ENCODE peak calls at places on chromosomes 16 and 17, in four cellular contexts. One of them, this sample, is unnamed.

GRCh38 chr16:5885521-5885920 is 787.9 kb upstream of the EEF2KMT start:
- DNase-seq in thoracic aorta: no peak
- DNase-seq in A549: no peak
- DNase-seq in left ventricle myocardium inferior: no peak
- DNase-seq in this sample: no peak

GRCh38 chr16:51408357-51408756 is 257.3 kb upstream of the SALL1 start:
- DNase-seq in left ventricle myocardium inferior: no peak
- DNase-seq in A549: peak; percentile 30
- DNase-seq in thoracic aorta: no peak
- DNase-seq in this sample: no peak

GRCh38 chr17:29867643-29868181 is 62.3 kb downstream of the SSH2 start:
- DNase-seq in thoracic aorta: no peak
- DNase-seq in A549: no peak
- DNase-seq in left ventricle myocardium inferior: no peak
- DNase-seq in this sample: no peak

GRCh38 chr16:31453255-31454204 is 5.8 kb upstream of the ARMC5 start:
- DNase-seq in thoracic aorta: no peak
- DNase-seq in left ventricle myocardium inferior: no peak
- DNase-seq in A549: peak; percentile 70
- DNase-seq in this sample: no peak

GRCh38 chr16:68749424-68749823 is 12.3 kb downstream of the CDH1 start:
- DNase-seq in A549: peak; percentile 35
- DNase-seq in thoracic aorta: no peak
- DNase-seq in left ventricle myocardium inferior: no peak
- DNase-seq in this sample: no peak

GRCh38 chr16:31876955-31877828 is 3.6 kb downstream of the ZNF267 start:
- DNase-seq in left ventricle myocardium inferior: no peak
- DNase-seq in A549: peak; percentile 46
- DNase-seq in thoracic aorta: no peak
- DNase-seq in this sample: no peak

GRCh38 chr17:3972281-3972731 is 8.1 kb upstream of the ATP2A3 start:
- DNase-seq in left ventricle myocardium inferior: no peak
- DNase-seq in thoracic aorta: no peak
- DNase-seq in A549: no peak
- DNase-seq in this sample: no peak

GRCh38 chr16:85172465-85173071 is 60.3 kb upstream of the CIBAR2 start:
- DNase-seq in thoracic aorta: no peak
- DNase-seq in A549: peak; percentile 62
- DNase-seq in left ventricle myocardium inferior: no peak
- DNase-seq in this sample: no peak

GRCh38 chr16:47617732-47618131 is 156.6 kb downstream of the PHKB start:
- DNase-seq in left ventricle myocardium inferior: no peak
- DNase-seq in A549: no peak
- DNase-seq in thoracic aorta: no peak
- DNase-seq in this sample: no peak

GRCh38 chr17:20226814-20227482 is 217.8 kb downstream of the SPECC1 start:
- DNase-seq in A549: peak; percentile 80
- DNase-seq in thoracic aorta: peak; percentile 56
- DNase-seq in left ventricle myocardium inferior: peak; percentile 85
- DNase-seq in this sample: peak; percentile 58

GRCh38 chr17:21208352-21208751 is 5.6 kb downstream of the TMEM11 start:
- DNase-seq in thoracic aorta: no peak
- DNase-seq in A549: no peak
- DNase-seq in left ventricle myocardium inferior: no peak
- DNase-seq in this sample: no peak

GRCh38 chr16:10266809-10267208 is 84.6 kb upstream of the GRIN2A start:
- DNase-seq in left ventricle myocardium inferior: no peak
- DNase-seq in A549: no peak
- DNase-seq in thoracic aorta: no peak
- DNase-seq in this sample: no peak

GRCh38 chr17:17782425-17783120 is 54.2 kb downstream of the SREBF1 start:
- DNase-seq in left ventricle myocardium inferior: no peak
- DNase-seq in thoracic aorta: no peak
- DNase-seq in A549: no peak
- DNase-seq in this sample: peak; percentile 44

GRCh38 chr16:2529061-2529931 is 1.9 kb downstream of the CEMP1 start:
- DNase-seq in thoracic aorta: no peak
- DNase-seq in left ventricle myocardium inferior: no peak
- DNase-seq in A549: no peak
- DNase-seq in this sample: no peak

GRCh38 chr16:72787519-72788268 is 260.2 kb downstream of the ZFHX3 start:
- DNase-seq in thoracic aorta: peak; percentile 40
- DNase-seq in A549: no peak
- DNase-seq in left ventricle myocardium inferior: peak; percentile 49
- DNase-seq in this sample: peak; percentile 43

GRCh38 chr16:85708338-85708737 is 19.6 kb upstream of the GINS2 start:
- DNase-seq in thoracic aorta: no peak
- DNase-seq in left ventricle myocardium inferior: no peak
- DNase-seq in A549: no peak
- DNase-seq in this sample: no peak

GRCh38 chr16:11359370-11359769 is 14.1 kb downstream of the RMI2 start:
- DNase-seq in thoracic aorta: no peak
- DNase-seq in left ventricle myocardium inferior: no peak
- DNase-seq in A549: no peak
- DNase-seq in this sample: no peak

GRCh38 chr17:61422869-61423268 is 23.2 kb downstream of the TBX2 start:
- DNase-seq in left ventricle myocardium inferior: no peak
- DNase-seq in A549: no peak
- DNase-seq in thoracic aorta: no peak
- DNase-seq in this sample: no peak

GRCh38 chr17:61426482-61427304 is 25.5 kb upstream of the TBX4 start:
- DNase-seq in thoracic aorta: no peak
- DNase-seq in left ventricle myocardium inferior: no peak
- DNase-seq in A549: peak; percentile 83
- DNase-seq in this sample: no peak

GRCh38 chr17:61425682-61426481 is 26.2 kb downstream of the TBX2 start:
- DNase-seq in thoracic aorta: no peak
- DNase-seq in A549: peak; percentile 69
- DNase-seq in left ventricle myocardium inferior: no peak
- DNase-seq in this sample: no peak

GRCh38 chr17:61422116-61422799 is 22.6 kb downstream of the TBX2 start:
- DNase-seq in left ventricle myocardium inferior: no peak
- DNase-seq in A549: no peak
- DNase-seq in thoracic aorta: no peak
- DNase-seq in this sample: no peak

DNA sequence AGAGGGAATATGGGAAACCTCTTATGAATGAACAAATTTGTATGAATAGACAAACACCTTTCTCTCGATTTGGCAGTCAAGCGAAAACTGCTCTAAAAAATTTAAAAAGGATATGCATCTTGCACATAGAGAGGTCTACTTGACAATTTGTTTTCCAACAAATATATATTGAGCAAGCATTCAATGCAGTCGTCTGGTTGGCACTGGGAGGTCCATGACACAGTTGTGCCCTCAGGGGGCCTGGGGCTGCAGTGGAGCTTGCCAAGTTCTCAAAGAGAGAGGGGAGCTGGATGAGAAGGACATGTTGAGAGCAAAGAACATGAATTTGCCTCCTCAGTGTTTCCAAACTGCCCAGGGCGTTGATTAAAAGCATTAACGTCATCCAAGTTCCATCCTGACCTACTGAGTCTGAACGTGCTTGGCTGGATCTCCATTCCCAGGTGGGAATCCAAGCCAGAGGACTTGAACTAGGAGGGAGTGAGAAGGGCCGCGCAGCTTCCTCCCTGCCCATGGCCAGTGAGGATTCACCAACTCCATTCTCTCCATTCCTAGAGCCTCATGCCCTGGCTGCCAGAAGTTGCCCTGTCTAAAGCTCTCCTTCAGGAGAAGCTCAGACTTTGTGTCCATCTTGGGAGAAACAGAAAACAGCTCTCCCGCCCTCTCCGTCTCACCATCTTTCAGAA is 24.5 kb downstream of the TBX2 start:
- DNase-seq in thoracic aorta: no peak
- DNase-seq in A549: no peak
- DNase-seq in left ventricle myocardium inferior: no peak
- DNase-seq in this sample: no peak
- TF ChIP-seq CTCF in thoracic aorta: no peak
- TF ChIP-seq CTCF in A549: no peak
- TF ChIP-seq CTCF in left ventricle myocardium inferior: no peak
- TF ChIP-seq CTCF in this sample: no peak

DNA sequence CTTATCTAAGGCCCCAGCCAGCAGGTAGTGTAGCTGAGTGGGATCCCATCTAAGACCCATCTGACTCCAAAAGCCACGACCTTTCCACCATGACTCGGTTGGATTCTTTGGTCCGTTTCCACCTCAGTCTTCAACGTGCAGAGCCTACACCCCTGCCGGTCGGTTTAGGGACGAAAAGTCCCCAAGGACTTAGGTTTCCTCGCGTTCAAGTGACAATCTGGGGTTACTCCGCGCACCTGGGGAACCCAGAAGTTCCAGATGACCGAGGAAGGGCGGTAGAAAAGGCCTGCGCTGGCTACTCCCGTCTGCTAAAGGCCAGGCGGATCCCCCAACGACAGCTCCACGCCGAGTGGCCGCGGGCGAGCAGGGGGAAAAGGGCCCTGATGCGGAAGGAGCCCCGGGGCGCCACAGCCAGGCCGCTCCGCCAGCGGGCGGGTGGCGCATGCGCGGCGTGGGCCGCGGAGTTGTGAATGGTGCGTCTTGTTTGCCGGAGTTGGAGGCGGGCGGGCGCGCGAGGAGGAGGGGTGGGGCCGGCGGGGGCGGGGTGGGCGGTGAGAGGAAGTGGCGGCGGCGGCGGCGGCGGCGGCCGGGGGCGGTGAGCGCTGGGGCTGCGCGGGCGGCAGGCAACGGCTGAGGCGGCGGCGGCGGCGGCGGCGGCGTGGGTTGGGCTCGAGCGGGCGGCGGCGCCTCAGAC is at the start of gene CBFB:
- DNase-seq in A549: peak; percentile 95
- DNase-seq in thoracic aorta: peak; percentile 69
- DNase-seq in left ventricle myocardium inferior: peak; percentile 94
- DNase-seq in this sample: peak; percentile 88
- TF ChIP-seq CTCF in A549: no peak
- TF ChIP-seq CTCF in thoracic aorta: no peak
- TF ChIP-seq CTCF in left ventricle myocardium inferior: peak; percentile 13
- TF ChIP-seq CTCF in this sample: peak; percentile 46

GRCh38 chr16:80852261-80852872 is 48.0 kb upstream of the CDYL2 start:
- DNase-seq in left ventricle myocardium inferior: no peak
- DNase-seq in A549: peak; percentile 46
- DNase-seq in thoracic aorta: no peak
- DNase-seq in this sample: no peak
- TF ChIP-seq CTCF in left ventricle myocardium inferior: peak; percentile 31
- TF ChIP-seq CTCF in A549: peak; percentile 34
- TF ChIP-seq CTCF in thoracic aorta: peak; percentile 8
- TF ChIP-seq CTCF in this sample: peak; percentile 51

GRCh38 chr16:30144917-30145316 is 21.9 kb upstream of the MAPK3 start:
- DNase-seq in left ventricle myocardium inferior: no peak
- DNase-seq in thoracic aorta: no peak
- DNase-seq in A549: no peak
- DNase-seq in this sample: no peak

GRCh38 chr16:30141750-30142149 is 18.7 kb upstream of the MAPK3 start:
- DNase-seq in left ventricle myocardium inferior: no peak
- DNase-seq in A549: no peak
- DNase-seq in thoracic aorta: no peak
- DNase-seq in this sample: no peak

GRCh38 chr16:30144017-30144416 is 21.0 kb upstream of the MAPK3 start:
- DNase-seq in left ventricle myocardium inferior: no peak
- DNase-seq in thoracic aorta: no peak
- DNase-seq in A549: no peak
- DNase-seq in this sample: no peak

GRCh38 chr16:30143347-30143702 is 20.3 kb upstream of the MAPK3 start:
- DNase-seq in left ventricle myocardium inferior: no peak
- DNase-seq in A549: no peak
- DNase-seq in thoracic aorta: no peak
- DNase-seq in this sample: no peak

DNA sequence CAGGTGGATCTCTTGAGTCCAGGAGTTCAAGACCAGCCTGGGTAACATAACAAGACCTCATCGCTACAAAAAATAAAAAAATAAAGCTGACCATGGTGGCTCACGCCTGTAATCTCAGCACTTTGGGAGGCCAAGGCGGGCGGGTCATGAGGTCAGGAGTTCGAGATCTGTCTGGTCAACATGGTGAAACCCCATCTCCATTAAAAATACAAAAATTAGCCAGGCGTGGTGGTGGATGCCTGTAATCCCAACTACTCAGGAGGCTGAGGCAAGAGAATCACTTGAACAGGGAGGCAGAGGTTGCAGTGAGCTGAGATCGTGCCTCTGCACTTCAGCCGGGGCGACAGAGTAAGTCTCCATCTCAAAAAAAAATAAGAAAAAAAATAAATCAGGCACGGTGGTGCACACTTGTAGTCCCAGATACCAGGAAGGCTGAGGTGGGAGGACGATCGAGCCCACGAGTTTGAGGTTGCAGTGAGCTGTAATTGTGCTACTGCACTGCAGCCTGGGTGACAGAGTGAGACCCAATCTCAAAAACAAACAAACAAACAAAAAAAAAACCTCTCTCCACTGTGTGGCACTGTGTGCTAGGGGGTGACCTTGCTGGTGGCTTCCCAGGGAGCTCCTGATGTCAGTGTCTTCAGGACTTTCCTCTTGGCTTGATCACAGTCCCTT is 19.8 kb upstream of the MAPK3 start:
- DNase-seq in A549: peak; percentile 39
- DNase-seq in left ventricle myocardium inferior: no peak
- DNase-seq in thoracic aorta: no peak
- DNase-seq in this sample: no peak
- TF ChIP-seq CTCF in A549: peak; percentile 17
- TF ChIP-seq CTCF in left ventricle myocardium inferior: no peak
- TF ChIP-seq CTCF in thoracic aorta: no peak
- TF ChIP-seq CTCF in this sample: no peak

GRCh38 chr17:77269696-77270681 is 129.2 kb downstream of the SEC14L1 start:
- DNase-seq in A549: no peak
- DNase-seq in left ventricle myocardium inferior: no peak
- DNase-seq in thoracic aorta: no peak
- DNase-seq in this sample: no peak

GRCh38 chr17:77271421-77271820 is 130.7 kb downstream of the SEC14L1 start:
- DNase-seq in thoracic aorta: no peak
- DNase-seq in A549: no peak
- DNase-seq in left ventricle myocardium inferior: no peak
- DNase-seq in this sample: no peak

GRCh38 chr17:77264617-77265230 is 124.0 kb downstream of the SEC14L1 start:
- DNase-seq in A549: no peak
- DNase-seq in thoracic aorta: no peak
- DNase-seq in left ventricle myocardium inferior: no peak
- DNase-seq in this sample: no peak

GRCh38 chr17:77266213-77266612 is 125.4 kb downstream of the SEC14L1 start:
- DNase-seq in left ventricle myocardium inferior: no peak
- DNase-seq in A549: no peak
- DNase-seq in thoracic aorta: no peak
- DNase-seq in this sample: no peak

DNA sequence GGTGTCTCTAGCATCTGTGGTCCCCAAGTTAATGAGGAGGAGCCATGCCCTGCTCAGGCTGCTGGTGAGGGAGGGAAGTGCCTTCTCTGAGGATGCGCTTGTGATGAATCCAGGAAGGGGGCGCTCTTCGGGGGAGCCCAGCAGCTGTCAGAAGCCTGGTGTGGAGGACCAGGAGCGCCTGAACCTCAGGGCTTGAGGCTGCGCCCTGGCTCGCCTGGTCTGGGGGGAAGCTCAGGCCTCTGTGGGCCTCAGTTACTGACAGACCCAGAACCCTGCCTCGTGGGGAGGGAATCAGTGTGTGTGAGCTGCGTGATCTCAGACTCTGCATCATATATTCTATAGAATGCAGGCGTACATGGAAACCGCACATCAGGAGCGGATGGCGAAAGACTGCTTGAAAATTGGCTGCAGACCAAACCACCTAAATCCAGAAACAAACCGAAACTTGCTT is 126.1 kb downstream of the SEC14L1 start:
- DNase-seq in left ventricle myocardium inferior: no peak
- DNase-seq in thoracic aorta: no peak
- DNase-seq in A549: no peak
- DNase-seq in this sample: no peak
- TF ChIP-seq CTCF in left ventricle myocardium inferior: no peak
- TF ChIP-seq CTCF in thoracic aorta: no peak
- TF ChIP-seq CTCF in A549: peak; percentile 29
- TF ChIP-seq CTCF in this sample: no peak